ENCODE peak calls at places on chromosome 4, in six cellular contexts. O is stimulated activated CD4-positive, alpha-beta T cell treated with anti-CD3 and anti-CD28 coated beads, Interleukin-15, amount 100 ng/mL, for 1 hour; D is upper lobe of right lung; W is NCI-H1105 treated with DMSO at 0.1 percent for 48 hours; I is activated CD4-positive, alpha-beta T cell treated with anti-CD3 and anti-CD28 coated beads, Interleukin-2, amount 50 U/mL, for 4 hours; Q is non-pigmented ciliary epithelial cell. S is an unnamed sample.

GRCh38 chr4:186727977-186728519 is 4.4 kb upstream of the FAT1 start:
- DNase-seq in O (no peak), W (no peak), D (no peak), I (no peak), Q (no peak), S (no peak)

GRCh38 chr4:152864361-152864760 is 71.8 kb upstream of the FHDC1 start:
- DNase-seq in O (no peak), Q (no peak), I (no peak), D (no peak), W (no peak), S (no peak)

GRCh38 chr4:152099061-152099425 is 338.2 kb upstream of the GATB start:
- DNase-seq in Q (no peak), D (no peak), O (no peak), W (no peak), I (no peak), S (no peak)

GRCh38 chr4:43330288-43330687 is 437.8 kb downstream of the GRXCR1 start:
- DNase-seq in Q (peak; percentile 17), I (no peak), D (no peak), W (no peak), O (no peak), S (no peak)

GRCh38 chr4:158722291-158722916 is 792 bp downstream of the PPID start:
- DNase-seq in D (no peak), W (peak; percentile 10), I (peak; percentile 9), O (no peak), Q (no peak), S (no peak)

GRCh38 chr4:15402146-15402545 is 25.7 kb upstream of the C1QTNF7 start:
- DNase-seq in Q (no peak), I (no peak), D (no peak), O (no peak), W (no peak), S (no peak)

GRCh38 chr4:39638358-39639239 is at the start of gene SMIM14:
- DNase-seq in Q (peak; percentile 86), W (peak; percentile 81), I (peak; percentile 88), D (peak; percentile 100), O (peak; percentile 75), S (peak; percentile 99)

GRCh38 chr4:112031712-112032328 is 113.4 kb upstream of the FAM241A start:
- DNase-seq in I (no peak), W (peak; percentile 46), D (no peak), Q (peak; percentile 26), O (no peak), S (no peak)

GRCh38 chr4:122764808-122765189 is 32.3 kb downstream of the BBS12 start:
- DNase-seq in Q (no peak), I (no peak), W (no peak), D (no peak), O (no peak), S (no peak)

GRCh38 chr4:185115827-185116232 is 27.2 kb upstream of the SLC25A4 start:
- DNase-seq in W (peak; percentile 74), I (no peak), O (no peak), Q (peak; percentile 83), D (peak; percentile 69), S (no peak)

GRCh38 chr4:13851541-13851940 is 224.0 kb upstream of the BOD1L1 start:
- DNase-seq in Q (no peak), W (no peak), I (no peak), O (no peak), D (no peak), S (no peak)

GRCh38 chr4:139528377-139529005 is 27.5 kb downstream of the SETD7 start:
- DNase-seq in O (no peak), D (no peak), I (no peak), W (no peak), Q (peak; percentile 73), S (no peak)

GRCh38 chr4:153083447-153083921 is 120.8 kb upstream of the TRIM2 start:
- DNase-seq in O (no peak), D (no peak), Q (peak; percentile 48), I (peak; percentile 30), W (peak; percentile 79), S (no peak)

GRCh38 chr4:26701095-26701494 is 117.2 kb downstream of the TBC1D19 start:
- DNase-seq in Q (no peak), W (no peak), I (no peak), O (no peak), D (no peak), S (no peak)